ENCODE peak calls at places on chromosomes 2 and 18, in nine cellular contexts. One of them, this sample, is unnamed.

GRCh38 chr18:32439802-32440201 is 30.9 kb downstream of the GAREM1 start:
- DNase-seq in NCI-H1105: no peak
- DNase-seq in HT-29: peak; percentile 24
- DNase-seq in cardiac muscle cell: peak; percentile 19
- DNase-seq in HS-5: no peak
- DNase-seq in activated CD4-positive, CD25-positive, alpha-beta regulatory T cell: no peak
- DNase-seq in left lung: no peak
- DNase-seq in foreskin fibroblast: no peak
- DNase-seq in astrocyte of the spinal cord: no peak
- DNase-seq in this sample: no peak

GRCh38 chr18:77146249-77147080 is 13.9 kb upstream of the MBP start:
- DNase-seq in NCI-H1105: no peak
- DNase-seq in HT-29: no peak
- DNase-seq in cardiac muscle cell: no peak
- DNase-seq in HS-5: no peak
- DNase-seq in activated CD4-positive, CD25-positive, alpha-beta regulatory T cell: no peak
- DNase-seq in left lung: no peak
- DNase-seq in foreskin fibroblast: no peak
- DNase-seq in astrocyte of the spinal cord: no peak
- DNase-seq in this sample: no peak

GRCh38 chr2:168851674-168852320 is 38.4 kb downstream of the SPC25 start:
- DNase-seq in NCI-H1105: no peak
- DNase-seq in HT-29: peak; percentile 28
- DNase-seq in cardiac muscle cell: peak; percentile 83
- DNase-seq in HS-5: peak; percentile 45
- DNase-seq in activated CD4-positive, CD25-positive, alpha-beta regulatory T cell: no peak
- DNase-seq in left lung: no peak
- DNase-seq in foreskin fibroblast: peak; percentile 53
- DNase-seq in astrocyte of the spinal cord: peak; percentile 85
- DNase-seq in this sample: peak; percentile 18

GRCh38 chr18:61322265-61322873 is 10.9 kb upstream of the CDH20 start:
- DNase-seq in NCI-H1105: no peak
- DNase-seq in HT-29: peak; percentile 74
- DNase-seq in cardiac muscle cell: peak; percentile 72
- DNase-seq in HS-5: no peak
- DNase-seq in activated CD4-positive, CD25-positive, alpha-beta regulatory T cell: no peak
- DNase-seq in left lung: peak; percentile 74
- DNase-seq in foreskin fibroblast: no peak
- DNase-seq in astrocyte of the spinal cord: peak; percentile 63
- DNase-seq in this sample: no peak

GRCh38 chr2:128442891-128443302 is 124.2 kb upstream of the HS6ST1 start:
- DNase-seq in NCI-H1105: no peak
- DNase-seq in HT-29: no peak
- DNase-seq in cardiac muscle cell: peak; percentile 48
- DNase-seq in HS-5: no peak
- DNase-seq in activated CD4-positive, CD25-positive, alpha-beta regulatory T cell: no peak
- DNase-seq in left lung: peak; percentile 80
- DNase-seq in foreskin fibroblast: no peak
- DNase-seq in astrocyte of the spinal cord: no peak
- DNase-seq in this sample: no peak

GRCh38 chr2:233288663-233289062 is 19.0 kb upstream of the SAG start:
- DNase-seq in NCI-H1105: no peak
- DNase-seq in HT-29: no peak
- DNase-seq in cardiac muscle cell: no peak
- DNase-seq in HS-5: no peak
- DNase-seq in activated CD4-positive, CD25-positive, alpha-beta regulatory T cell: no peak
- DNase-seq in left lung: no peak
- DNase-seq in foreskin fibroblast: no peak
- DNase-seq in astrocyte of the spinal cord: no peak
- DNase-seq in this sample: no peak

GRCh38 chr2:183010112-183010511 is 28.1 kb downstream of the NCKAP1 start:
- DNase-seq in NCI-H1105: no peak
- DNase-seq in HT-29: no peak
- DNase-seq in cardiac muscle cell: peak; percentile 74
- DNase-seq in HS-5: no peak
- DNase-seq in activated CD4-positive, CD25-positive, alpha-beta regulatory T cell: no peak
- DNase-seq in left lung: no peak
- DNase-seq in foreskin fibroblast: peak; percentile 26
- DNase-seq in astrocyte of the spinal cord: peak; percentile 86
- DNase-seq in this sample: peak; percentile 15

GRCh38 chr2:189868896-189869295 is 84.6 kb downstream of the PMS1 start:
- DNase-seq in NCI-H1105: no peak
- DNase-seq in HT-29: no peak
- DNase-seq in cardiac muscle cell: no peak
- DNase-seq in HS-5: no peak
- DNase-seq in activated CD4-positive, CD25-positive, alpha-beta regulatory T cell: no peak
- DNase-seq in left lung: no peak
- DNase-seq in foreskin fibroblast: no peak
- DNase-seq in astrocyte of the spinal cord: no peak
- DNase-seq in this sample: no peak

GRCh38 chr2:148282201-148282600 is 261.3 kb downstream of the MBD5 start:
- DNase-seq in NCI-H1105: no peak
- DNase-seq in HT-29: no peak
- DNase-seq in cardiac muscle cell: peak; percentile 33
- DNase-seq in HS-5: peak; percentile 43
- DNase-seq in activated CD4-positive, CD25-positive, alpha-beta regulatory T cell: no peak
- DNase-seq in left lung: no peak
- DNase-seq in foreskin fibroblast: peak; percentile 43
- DNase-seq in astrocyte of the spinal cord: peak; percentile 12
- DNase-seq in this sample: no peak

GRCh38 chr2:110114007-110114591 is 1.5 kb downstream of the MALL start:
- DNase-seq in NCI-H1105: no peak
- DNase-seq in HT-29: peak; percentile 83
- DNase-seq in cardiac muscle cell: no peak
- DNase-seq in HS-5: no peak
- DNase-seq in activated CD4-positive, CD25-positive, alpha-beta regulatory T cell: no peak
- DNase-seq in left lung: peak; percentile 76
- DNase-seq in foreskin fibroblast: no peak
- DNase-seq in astrocyte of the spinal cord: peak; percentile 29
- DNase-seq in this sample: no peak

GRCh38 chr2:10289891-10290290 is 12.8 kb upstream of the HPCAL1 start:
- DNase-seq in NCI-H1105: no peak
- DNase-seq in HT-29: no peak
- DNase-seq in cardiac muscle cell: peak; percentile 43
- DNase-seq in HS-5: peak; percentile 34
- DNase-seq in activated CD4-positive, CD25-positive, alpha-beta regulatory T cell: no peak
- DNase-seq in left lung: no peak
- DNase-seq in foreskin fibroblast: peak; percentile 37
- DNase-seq in astrocyte of the spinal cord: peak; percentile 67
- DNase-seq in this sample: no peak

GRCh38 chr2:160970052-160970846 is 190.0 kb upstream of the TANK start:
- DNase-seq in NCI-H1105: peak; percentile 18
- DNase-seq in HT-29: peak; percentile 95
- DNase-seq in cardiac muscle cell: peak; percentile 92
- DNase-seq in HS-5: peak; percentile 60
- DNase-seq in activated CD4-positive, CD25-positive, alpha-beta regulatory T cell: no peak
- DNase-seq in left lung: no peak
- DNase-seq in foreskin fibroblast: peak; percentile 68
- DNase-seq in astrocyte of the spinal cord: peak; percentile 87
- DNase-seq in this sample: peak; percentile 71

GRCh38 chr18:12287684-12288405 is 20.2 kb upstream of the TUBB6 start:
- DNase-seq in NCI-H1105: no peak
- DNase-seq in HT-29: peak; percentile 93
- DNase-seq in cardiac muscle cell: peak; percentile 78
- DNase-seq in HS-5: peak; percentile 31
- DNase-seq in activated CD4-positive, CD25-positive, alpha-beta regulatory T cell: no peak
- DNase-seq in left lung: peak; percentile 86
- DNase-seq in foreskin fibroblast: peak; percentile 93
- DNase-seq in astrocyte of the spinal cord: peak; percentile 90
- DNase-seq in this sample: peak; percentile 92

GRCh38 chr2:88627856-88628568 is 748 bp upstream of the EIF2AK3 start:
- DNase-seq in NCI-H1105: peak; percentile 63
- DNase-seq in HT-29: no peak
- DNase-seq in cardiac muscle cell: peak; percentile 97
- DNase-seq in HS-5: peak; percentile 91
- DNase-seq in activated CD4-positive, CD25-positive, alpha-beta regulatory T cell: peak; percentile 23
- DNase-seq in left lung: peak; percentile 93
- DNase-seq in foreskin fibroblast: peak; percentile 97
- DNase-seq in astrocyte of the spinal cord: peak; percentile 92
- DNase-seq in this sample: peak; percentile 97

This sample was measured in retinal pigment epithelial cell.